ENCODE peak calls at places on chromosomes 11 and 22, in four cellular contexts. M is left ventricle myocardium inferior, H is spleen, W is mammary epithelial cell. X is an unnamed sample.
A peak's percentile ranks its signal among the peaks of the same experiment; 100 is the strongest.

GRCh38 chr11:118136826-118137225 is 15.8 kb downstream of the SCN4B start:
- DNase-seq in H (no peak), M (no peak), W (no peak), X (no peak)

GRCh38 chr22:47623056-47623739 is 860.7 kb downstream of the TBC1D22A start:
- DNase-seq in M (no peak), W (no peak), H (peak; percentile 63), X (peak; percentile 47)

GRCh38 chr22:16601437-16602223 is 9.0 kb upstream of the CCT8L2 start:
- DNase-seq in H (peak; percentile 76), W (no peak), M (peak; percentile 39), X (no peak)

GRCh38 chr11:88131764-88132470 is 43.3 kb downstream of the RAB38 start:
- DNase-seq in H (no peak), W (no peak), M (no peak), X (no peak)

GRCh38 chr22:44827666-44828065 is 75.3 kb downstream of the ARHGAP8 start:
- DNase-seq in W (no peak), M (no peak), H (no peak), X (no peak)

GRCh38 chr22:37775785-37776638 is 31.7 kb upstream of the GCAT start:
- DNase-seq in W (peak; percentile 95), H (no peak), M (no peak), X (no peak)

GRCh38 chr22:41217553-41218157 is 12.5 kb downstream of the L3MBTL2 start:
- DNase-seq in M (peak; percentile 80), W (no peak), H (no peak), X (peak; percentile 84)

GRCh38 chr22:27488456-27489224 is 312.9 kb downstream of the MN1 start:
- DNase-seq in M (no peak), W (no peak), H (peak; percentile 15), X (no peak)

GRCh38 chr11:64607381-64608259 is 16.6 kb downstream of the SLC22A12 start:
- DNase-seq in W (no peak), M (no peak), H (no peak), X (peak; percentile 62)

GRCh38 chr22:25754527-25755202 is 12.7 kb downstream of the MYO18B start:
- DNase-seq in H (no peak), W (no peak), M (peak; percentile 84), X (peak; percentile 89)

GRCh38 chr11:36131719-36132349 is 157.4 kb downstream of the COMMD9 start:
- DNase-seq in W (no peak), M (peak; percentile 35), H (no peak), X (no peak)

GRCh38 chr11:35419713-35420333 is 465 bp upstream of the SLC1A2 start:
- DNase-seq in H (no peak), M (peak; percentile 18), W (no peak), X (no peak)

GRCh38 chr11:66476841-66477251 is 3.4 kb upstream of the DPP3 start:
- DNase-seq in W (no peak), H (no peak), M (no peak), X (no peak)

GRCh38 chr11:3995307-3995706 is 99.3 kb upstream of the RRM1 start:
- DNase-seq in H (no peak), M (no peak), W (no peak), X (no peak)

GRCh38 chr11:35579557-35580396 is 38.5 kb upstream of the FJX1 start:
- DNase-seq in W (peak; percentile 76), H (no peak), M (no peak), X (no peak)

GRCh38 chr11:131749100-131749499 is 378.7 kb downstream of the NTM start:
- DNase-seq in W (peak; percentile 24), H (no peak), M (no peak), X (no peak)

GRCh38 chr11:115676768-115677167 is 172.6 kb upstream of the CADM1 start:
- DNase-seq in H (no peak), M (no peak), W (peak; percentile 8), X (no peak)

GRCh38 chr22:44051961-44052360 is 27.9 kb downstream of the PARVB start:
- DNase-seq in W (no peak), H (no peak), M (no peak), X (no peak)

GRCh38 chr22:23053051-23053707 is 17.1 kb upstream of the GNAZ start:
- DNase-seq in M (no peak), H (peak; percentile 23), W (no peak), X (peak; percentile 4)

GRCh38 chr11:71962428-71963038 is 33.7 kb downstream of the RNF121 start:
- DNase-seq in W (no peak), M (no peak), H (no peak), X (no peak)

GRCh38 chr22:23833911-23834317 is 4.9 kb downstream of the DERL3 start:
- DNase-seq in H (peak; percentile 62), W (no peak), M (no peak), X (no peak)

GRCh38 chr11:76808996-76809395 is 25.8 kb downstream of the TSKU start:
- DNase-seq in H (peak; percentile 51), M (no peak), W (no peak), X (peak; percentile 55)

GRCh38 chr11:197741-198235 is 4.9 kb downstream of the SCGB1C1 start:
- DNase-seq in W (no peak), H (peak; percentile 58), M (no peak), X (no peak)

GRCh38 chr11:116778556-116778955 is 5.8 kb upstream of the BUD13 start:
- DNase-seq in H (no peak), W (no peak), M (no peak), X (no peak)

GRCh38 chr11:23359297-23359696 is 499.0 kb upstream of the CCDC179 start:
- DNase-seq in H (no peak), M (no peak), W (peak; percentile 92), X (no peak)

GRCh38 chr11:75269896-75270295 is 29.3 kb downstream of the TPBGL start:
- DNase-seq in W (no peak), H (peak; percentile 54), M (no peak), X (no peak)

GRCh38 chr22:35477911-35478582 is 62.6 kb upstream of the RASD2 start:
- DNase-seq in W (no peak), H (no peak), M (peak; percentile 42), X (no peak)

GRCh38 chr11:18608373-18608772 is 8.8 kb downstream of the MISFA start:
- DNase-seq in H (no peak), M (no peak), W (no peak), X (no peak)

GRCh38 chr11:60862171-60862570 is 5.2 kb upstream of the ZP1 start:
- DNase-seq in H (peak; percentile 45), W (no peak), M (no peak), X (no peak)

GRCh38 chr22:26679003-26679629 is 21.7 kb downstream of the MIAT start:
- DNase-seq in H (peak; percentile 87), W (peak; percentile 54), M (peak; percentile 66), X (peak; percentile 83)

GRCh38 chr22:19149962-19150361 is at the start of gene GSC2:
- DNase-seq in H (no peak), M (no peak), W (no peak), X (no peak)

GRCh38 chr22:40385041-40385782 is 14.8 kb downstream of the SGSM3 start:
- DNase-seq in H (no peak), W (no peak), M (no peak), X (no peak)

GRCh38 chr11:20609727-20610707 is 10.6 kb downstream of the SLC6A5 start:
- DNase-seq in M (peak; percentile 73), H (peak; percentile 86), W (peak; percentile 79), X (peak; percentile 71)
- H3K4me3 ChIP-seq in M (peak overlapping the region; percentile 24), H (no peak overlapping the region), W (peak overlapping the region; percentile 2), X (no peak overlapping the region)

DNA sequence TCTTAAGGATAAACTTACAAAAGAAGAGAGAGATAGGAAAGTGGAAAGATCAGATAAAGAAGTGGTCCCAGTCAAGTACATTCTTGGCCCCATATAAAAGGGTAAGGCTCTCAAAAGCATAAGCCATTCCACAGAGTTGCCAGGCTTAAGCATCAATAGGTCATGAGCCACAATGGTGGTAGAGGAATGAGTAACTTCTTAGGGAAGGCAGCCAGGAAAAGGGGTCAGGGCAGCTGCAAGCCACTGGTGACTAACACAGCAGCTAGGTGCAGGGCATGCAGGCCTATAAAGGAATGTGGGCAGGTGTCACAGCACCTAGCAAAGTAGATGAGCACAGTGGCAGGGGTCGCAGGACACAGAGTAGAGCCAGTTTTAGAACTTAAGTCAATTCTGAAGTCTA is 302.6 kb upstream of the FAT3 start:
- DNase-seq in W (peak; percentile 57), H (no peak), M (no peak), X (no peak)
- H3K27ac ChIP-seq in W (no peak overlapping the region), H (no peak overlapping the region), M (no peak overlapping the region), X (no peak overlapping the region)

GRCh38 chr22:39212721-39213376 is 31.9 kb downstream of the PDGFB start:
- DNase-seq in M (no peak), W (peak; percentile 62), H (peak; percentile 44), X (no peak)
- TF ChIP-seq CTCF in M (no peak), W (no peak), H (no peak), X (no peak)

GRCh38 chr11:63362196-63362829 is 7.3 kb upstream of the SLC22A9 start:
- DNase-seq in H (no peak), M (no peak), W (no peak), X (no peak)
- H3K4me3 ChIP-seq in H (no peak overlapping the region), M (no peak overlapping the region), W (no peak overlapping the region), X (no peak overlapping the region)

DNA sequence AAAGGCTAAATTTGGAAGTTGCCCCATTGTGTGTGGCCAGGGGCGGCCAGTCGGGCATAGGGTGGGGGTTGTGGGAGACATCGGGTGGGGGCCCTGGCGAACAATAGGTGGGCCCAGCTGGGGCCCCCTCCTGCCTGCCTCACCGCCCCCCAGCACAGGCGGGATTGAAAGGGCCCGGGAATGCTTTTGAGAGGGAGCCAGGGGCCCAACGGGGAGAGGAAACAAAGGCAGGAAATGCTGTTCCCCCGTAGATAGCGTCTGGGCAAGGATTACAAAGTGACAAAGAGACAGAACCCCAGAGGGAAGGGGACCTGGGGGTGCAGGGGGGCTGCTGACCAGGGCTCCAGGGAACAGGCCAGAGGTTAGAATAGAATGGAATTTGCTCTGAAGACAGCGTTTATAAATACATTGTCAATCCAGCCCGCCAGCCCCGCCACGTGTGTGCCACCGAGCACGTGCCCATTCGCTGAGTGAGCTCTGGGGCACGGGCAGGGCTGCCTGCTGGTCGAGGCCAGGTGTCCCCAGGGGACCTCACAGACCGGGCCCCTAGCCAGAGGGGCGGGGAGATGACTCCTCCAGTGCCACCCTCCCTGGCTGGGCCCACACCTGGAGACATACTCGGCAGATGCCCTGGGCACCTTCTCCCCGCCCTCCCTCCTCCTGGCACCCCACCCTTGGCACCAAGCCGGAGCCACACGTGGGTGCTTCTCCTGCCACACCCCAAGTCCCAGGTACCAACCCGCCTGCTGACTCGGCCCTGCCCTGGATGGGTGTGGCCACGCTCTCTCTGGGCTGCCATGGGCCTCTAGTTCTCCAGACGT is 9.7 kb downstream of the PDGFB start:
- DNase-seq in M (peak; percentile 83), W (peak; percentile 63), H (no peak), X (peak; percentile 79)
- H3K27ac ChIP-seq in M (peak overlapping the region; percentile 97), W (no peak overlapping the region), H (peak overlapping the region; percentile 51), X (peak overlapping the region; percentile 87)

DNA sequence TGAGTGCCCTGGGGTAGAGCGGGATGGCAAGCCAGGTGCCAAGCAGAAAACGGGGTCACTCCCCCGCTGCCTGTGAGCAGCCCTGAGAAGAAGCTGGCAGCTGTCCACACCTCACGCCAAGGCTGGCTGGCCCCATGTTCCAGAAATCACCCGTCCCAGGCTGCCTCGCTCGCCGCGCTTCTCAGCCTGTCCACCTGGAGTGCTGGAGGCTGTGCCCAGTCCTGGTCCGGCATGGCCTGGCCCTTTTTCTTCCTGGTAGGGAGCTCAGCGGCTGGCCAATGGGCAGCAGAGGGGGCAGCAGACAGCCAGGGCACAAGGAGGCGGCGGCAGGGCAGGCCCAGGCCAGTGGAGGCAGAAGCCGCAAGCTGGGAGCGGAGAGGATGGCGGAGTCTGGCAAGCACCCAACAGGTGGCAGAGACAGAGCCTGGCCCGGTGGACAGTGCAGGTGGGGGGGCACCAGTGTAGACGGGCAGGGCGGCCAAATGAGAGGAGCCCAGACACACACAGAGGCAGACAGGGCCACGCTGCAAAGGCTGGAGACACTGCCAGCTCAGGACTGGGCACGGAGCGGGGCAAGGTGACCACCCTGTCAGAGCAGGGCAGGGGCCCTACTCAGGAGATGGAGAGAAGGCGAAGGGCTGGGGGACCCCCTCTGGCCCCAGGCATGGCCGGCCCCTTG is 37.2 kb upstream of the TH start:
- DNase-seq in H (peak; percentile 64), W (peak; percentile 48), M (peak; percentile 13), X (peak; percentile 26)
- TF ChIP-seq CTCF in H (no peak), W (no peak), M (no peak), X (peak; percentile 17)

X was measured in right atrium auricular region.